ENCODE peak calls at places on chromosomes 4 and X, in nine cellular contexts. K, Z, T, M, D, A, C, H and O are unnamed samples.
A peak's percentile ranks its signal among the peaks of the same experiment; 100 is the strongest.

GRCh38 chrX:78540171-78540570 is 119.0 kb downstream of the RTL3 start:
- DNase-seq in M (no peak), K (no peak), A (no peak), Z (no peak), C (no peak), T (no peak), H (no peak), D (no peak), O (no peak)

GRCh38 chr4:185713272-185713671 is 98.7 kb downstream of the SORBS2 start:
- DNase-seq in K (no peak), Z (no peak), C (no peak), D (no peak), H (no peak), A (peak; percentile 86), M (no peak), T (peak; percentile 57), O (no peak)

GRCh38 chrX:81082649-81083048 is 119.1 kb downstream of the HMGN5 start:
- DNase-seq in H (peak; percentile 91), D (no peak), A (no peak), Z (no peak), T (no peak), K (no peak), M (no peak), C (no peak), O (no peak)

GRCh38 chr4:87633239-87633638 is 16.8 kb upstream of the DMP1 start:
- DNase-seq in A (peak; percentile 62), D (no peak), K (no peak), C (peak; percentile 3), H (no peak), M (no peak), T (peak; percentile 63), Z (no peak), O (no peak)

GRCh38 chr4:146379744-146380143 is 142.0 kb downstream of the SLC10A7 start:
- DNase-seq in M (peak; percentile 57), A (peak; percentile 12), K (no peak), D (no peak), C (peak; percentile 31), H (no peak), Z (no peak), T (no peak), O (no peak)

GRCh38 chr4:145452447-145453162 is 29.0 kb upstream of the SMAD1 start:
- DNase-seq in D (no peak), H (no peak), T (no peak), Z (no peak), A (peak; percentile 55), M (peak; percentile 86), K (no peak), C (no peak), O (peak; percentile 45)

GRCh38 chr4:75630932-75631320 is 598 bp upstream of the CDKL2 start:
- DNase-seq in K (no peak), H (no peak), C (no peak), Z (no peak), M (no peak), A (no peak), T (no peak), D (no peak), O (no peak)

GRCh38 chrX:37378399-37378798 is 29.2 kb downstream of the PRRG1 start:
- DNase-seq in H (no peak), M (no peak), D (no peak), C (peak; percentile 6), A (peak; percentile 64), K (no peak), Z (no peak), T (no peak), O (no peak)

GRCh38 chr4:610411-611261 is 14.7 kb upstream of the PDE6B start:
- DNase-seq in T (peak; percentile 49), M (peak; percentile 95), A (no peak), C (peak; percentile 49), K (no peak), H (no peak), Z (no peak), D (peak; percentile 6), O (peak; percentile 84)

GRCh38 chr4:151117371-151117962 is 18.0 kb downstream of the RPS3A start:
- DNase-seq in K (peak; percentile 37), A (peak; percentile 86), T (peak; percentile 82), Z (peak; percentile 63), C (peak; percentile 69), D (peak; percentile 49), H (peak; percentile 71), M (peak; percentile 72), O (peak; percentile 56)

GRCh38 chrX:68261060-68261672 is 172.1 kb downstream of the OPHN1 start:
- DNase-seq in D (no peak), M (peak; percentile 42), H (no peak), C (peak; percentile 20), T (no peak), A (no peak), K (no peak), Z (no peak), O (no peak)

GRCh38 chrX:10282490-10282889 is 125.7 kb downstream of the CLCN4 start:
- DNase-seq in A (no peak), M (no peak), K (no peak), Z (no peak), C (no peak), T (no peak), H (no peak), D (no peak), O (no peak)

GRCh38 chr4:55851885-55852284 is 1.6 kb upstream of the EXOC1 start:
- DNase-seq in A (no peak), C (no peak), T (no peak), M (peak; percentile 11), D (no peak), Z (no peak), K (no peak), H (no peak), O (peak; percentile 17)

GRCh38 chr4:108270466-108271450 is 102.0 kb upstream of the LEF1 start:
- DNase-seq in D (no peak), Z (no peak), A (no peak), T (no peak), H (no peak), K (no peak), M (peak; percentile 27), C (peak; percentile 94), O (no peak)

DNA sequence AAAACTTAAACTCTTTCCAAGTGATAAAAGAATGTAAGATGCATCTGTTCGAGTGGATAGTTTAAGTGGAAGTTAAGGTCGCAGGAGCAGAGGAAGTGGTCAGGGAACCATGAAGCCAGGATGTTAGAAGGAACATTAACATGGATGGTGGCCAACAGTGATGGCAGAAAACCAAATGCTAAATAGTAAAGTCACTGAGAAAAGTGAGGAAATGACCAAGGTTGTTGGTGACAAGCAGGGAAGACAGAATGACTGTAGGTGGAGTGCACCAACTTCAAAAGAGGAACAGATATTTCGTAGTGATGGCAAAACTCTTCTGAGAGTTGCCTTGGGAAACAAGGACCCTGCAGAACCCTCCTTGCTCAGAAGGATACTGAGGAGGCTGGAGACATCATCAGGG is 226.2 kb downstream of the PALLD start:
- DNase-seq in C (peak; percentile 75), A (peak; percentile 61), Z (no peak), H (no peak), T (no peak), M (peak; percentile 31), D (no peak), K (no peak), O (no peak)
- H3K4me2 ChIP-seq in C (peak overlapping the region; percentile 45), A (peak overlapping the region; percentile 83), Z (no peak overlapping the region), H (no peak overlapping the region), T (no peak overlapping the region), M (no peak overlapping the region), D (no peak overlapping the region), K (no peak overlapping the region), O (no peak overlapping the region)

GRCh38 chr4:40486534-40486933 is 143.1 kb downstream of the RBM47 start:
- DNase-seq in Z (no peak), H (no peak), K (no peak), M (peak; percentile 73), A (no peak), C (peak; percentile 58), D (no peak), T (no peak), O (no peak)
- H3K4me1 ChIP-seq in Z (peaks cover 2% of the 10 kb centered on the region), H (peaks cover 4% of the 10 kb centered on the region), K (no peaks in the 10 kb centered on the region), M (peaks cover 28% of the 10 kb centered on the region), A (no peaks in the 10 kb centered on the region), C (peaks cover 7% of the 10 kb centered on the region), D (peaks cover 78% of the 10 kb centered on the region), T (peaks cover 14% of the 10 kb centered on the region), O (peaks cover 50% of the 10 kb centered on the region)

DNA sequence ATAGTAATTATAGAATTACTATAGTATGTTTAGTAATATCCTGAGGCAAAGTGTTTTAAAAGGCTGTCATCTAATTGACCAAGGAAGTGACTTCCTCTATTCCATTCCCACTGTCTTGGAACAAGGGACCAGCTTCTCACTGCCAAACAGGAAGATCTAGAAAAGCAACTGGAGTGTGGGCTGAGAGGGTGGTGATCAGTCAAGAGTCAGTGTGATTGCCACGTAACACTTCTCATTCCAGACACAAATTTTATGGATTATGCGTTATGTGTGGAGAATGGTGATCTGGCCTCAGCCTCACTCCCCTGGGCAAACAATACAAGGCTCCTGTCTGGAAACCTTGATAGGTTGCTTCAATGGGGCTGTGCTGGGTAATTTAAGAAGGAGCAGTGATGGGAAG is 60.0 kb downstream of the RRAGB start:
- DNase-seq in A (no peak), H (no peak), Z (no peak), D (no peak), C (no peak), T (no peak), M (no peak), K (no peak), O (peak; percentile 36)
- H3K9me3 ChIP-seq in A (no peaks in the 10 kb centered on the region), H (no peaks in the 10 kb centered on the region), Z (no peaks in the 10 kb centered on the region), D (no peaks in the 10 kb centered on the region), C (no peaks in the 10 kb centered on the region), T (no peaks in the 10 kb centered on the region), M (no peaks in the 10 kb centered on the region), K (no peaks in the 10 kb centered on the region), O (no peaks in the 10 kb centered on the region)

GRCh38 chrX:153945956-153946909 is 1.8 kb upstream of the RENBP start:
- DNase-seq in H (no peak), T (no peak), M (no peak), C (no peak), D (no peak), Z (no peak), K (no peak), A (no peak), O (no peak)
- H3K4me2 ChIP-seq in H (no peak overlapping the region), T (no peak overlapping the region), M (no peak overlapping the region), C (no peak overlapping the region), D (no peak overlapping the region), Z (no peak overlapping the region), K (no peak overlapping the region), A (no peak overlapping the region), O (no peak overlapping the region)

DNA sequence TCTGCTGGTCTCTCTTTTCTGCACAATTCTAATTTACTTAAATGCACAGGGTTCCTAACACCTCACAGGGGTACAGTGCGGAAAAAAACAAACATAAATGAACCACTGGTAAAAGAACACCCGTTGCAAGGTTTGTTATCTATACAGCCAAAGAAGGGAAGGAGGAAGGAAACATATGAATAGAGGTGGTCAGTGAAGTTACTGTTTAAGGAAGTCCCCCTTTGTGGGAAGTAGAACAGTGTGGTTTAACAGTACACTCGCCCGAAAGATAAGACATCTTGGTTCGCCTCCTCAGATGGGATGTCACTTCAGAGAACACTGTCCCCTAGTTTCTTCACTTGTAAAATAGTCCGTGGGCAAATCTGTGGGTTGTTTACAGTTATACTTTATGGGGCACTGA is 57.5 kb downstream of the TEC start:
- DNase-seq in A (no peak), C (no peak), K (no peak), Z (no peak), H (no peak), T (no peak), D (no peak), M (no peak), O (no peak)
- H3K4me1 ChIP-seq in A (no peaks in the 10 kb centered on the region), C (no peaks in the 10 kb centered on the region), K (no peaks in the 10 kb centered on the region), Z (no peaks in the 10 kb centered on the region), H (peaks cover 20% of the 10 kb centered on the region), T (no peaks in the 10 kb centered on the region), D (no peaks in the 10 kb centered on the region), M (no peaks in the 10 kb centered on the region), O (no peaks in the 10 kb centered on the region)

GRCh38 chr4:11821774-11822430 is 393.2 kb upstream of the HS3ST1 start:
- DNase-seq in M (no peak), H (no peak), C (no peak), K (no peak), D (no peak), Z (peak; percentile 21), T (no peak), A (no peak), O (no peak)
- H3K9me3 ChIP-seq in M (no peaks in the 10 kb centered on the region), H (no peaks in the 10 kb centered on the region), C (no peaks in the 10 kb centered on the region), K (no peaks in the 10 kb centered on the region), D (no peaks in the 10 kb centered on the region), Z (no peaks in the 10 kb centered on the region), T (no peaks in the 10 kb centered on the region), A (no peaks in the 10 kb centered on the region), O (no peaks in the 10 kb centered on the region)